ENCODE peak calls at places on chromosomes 5 and 9, in seven cellular contexts. N, O, P, K, Z, A and G are unnamed samples. For H4K20me1, the result is how much of the 10 kb centered on the place peaks cover.

GRCh38 chr9:137482094-137482781 is 23.1 kb upstream of the NSMF start:
- DNase-seq in N (peak), O (no peak), P (peak), K (peak), Z (no peak), A (peak), G (peak)

GRCh38 chr5:91189480-91190332 is 193.4 kb downstream of the ARRDC3 start:
- DNase-seq in N (peak), O (no peak), P (peak), K (no peak), Z (peak), A (peak), G (peak)

GRCh38 chr5:1168751-1169607 is 32.4 kb upstream of the SLC6A19 start:
- DNase-seq in N (no peak), O (no peak), P (no peak), K (no peak), Z (no peak), A (no peak), G (no peak)

GRCh38 chr5:89211836-89212235 is 328.9 kb upstream of the MEF2C start:
- DNase-seq in N (peak), O (no peak), P (peak), K (peak), Z (no peak), A (peak), G (peak)

GRCh38 chr9:2479056-2479565 is 142.5 kb upstream of the VLDLR start:
- DNase-seq in N (peak), O (no peak), P (no peak), K (no peak), Z (no peak), A (no peak), G (no peak)

GRCh38 chr5:68465934-68466551 is 250.5 kb downstream of the PIK3R1 start:
- DNase-seq in N (no peak), O (no peak), P (no peak), K (no peak), Z (no peak), A (no peak), G (no peak)

GRCh38 chr9:69546265-69546664 is 125.9 kb downstream of the APBA1 start:
- DNase-seq in N (no peak), O (no peak), P (no peak), K (no peak), Z (peak), A (peak), G (peak)

GRCh38 chr9:98192503-98193335 is at the start of gene CORO2A:
- DNase-seq in N (peak), O (peak), P (peak), K (peak), Z (peak), A (peak), G (peak)

GRCh38 chr5:76693141-76693540 is 22.8 kb upstream of the F2R start:
- DNase-seq in N (no peak), O (no peak), P (no peak), K (no peak), Z (no peak), A (no peak), G (no peak)

GRCh38 chr5:36276864-36277263 is 24.8 kb downstream of the RANBP3L start:
- DNase-seq in N (no peak), O (no peak), P (no peak), K (no peak), Z (no peak), A (no peak), G (no peak)

GRCh38 chr9:130288393-130288792 is 22.8 kb downstream of the HMCN2 start:
- DNase-seq in N (no peak), O (no peak), P (no peak), K (peak), Z (no peak), A (no peak), G (no peak)

GRCh38 chr5:26737763-26738162 is 300.6 kb downstream of the CDH9 start:
- DNase-seq in N (peak), O (no peak), P (no peak), K (no peak), Z (no peak), A (no peak), G (no peak)

GRCh38 chr5:139689631-139690384 is 41.7 kb downstream of the CXXC5 start:
- DNase-seq in N (peak), O (peak), P (peak), K (peak), Z (no peak), A (no peak), G (peak)

GRCh38 chr9:95803197-95803596 is 72.3 kb upstream of the ERCC6L2 start:
- DNase-seq in N (no peak), O (no peak), P (no peak), K (no peak), Z (no peak), A (no peak), G (no peak)

GRCh38 chr5:169667896-169668674 is 31.0 kb downstream of the DOCK2 start:
- DNase-seq in N (peak), O (no peak), P (no peak), K (no peak), Z (no peak), A (peak), G (peak)

GRCh38 chr5:127001621-127002296 is 28.6 kb downstream of the MARCHF3 start:
- DNase-seq in N (peak), O (no peak), P (no peak), K (peak), Z (no peak), A (peak), G (peak)

GRCh38 chr9:105431413-105432246 is 16.2 kb upstream of the FSD1L start:
- DNase-seq in N (no peak), O (no peak), P (no peak), K (no peak), Z (no peak), A (no peak), G (no peak)

GRCh38 chr5:88758584-88758983 is 124.4 kb downstream of the MEF2C start:
- DNase-seq in N (no peak), O (no peak), P (no peak), K (no peak), Z (no peak), A (no peak), G (no peak)

GRCh38 chr9:82010711-82011110 is 22.1 kb downstream of the SPATA31D1 start:
- DNase-seq in N (peak), O (no peak), P (peak), K (no peak), Z (no peak), A (no peak), G (no peak)

GRCh38 chr5:72587909-72588308 is 80.7 kb upstream of the ZNF366 start:
- DNase-seq in N (no peak), O (no peak), P (no peak), K (no peak), Z (no peak), A (no peak), G (peak)

GRCh38 chr5:137264041-137264440 is 235.1 kb downstream of the SPOCK1 start:
- DNase-seq in N (no peak), O (no peak), P (no peak), K (no peak), Z (no peak), A (peak), G (peak)

GRCh38 chr9:105957830-105958229 is 263.5 kb downstream of the TMEM38B start:
- DNase-seq in N (peak), O (no peak), P (peak), K (no peak), Z (no peak), A (no peak), G (no peak)

GRCh38 chr9:18478517-18479361 is 4.8 kb downstream of the ADAMTSL1 start:
- DNase-seq in N (peak), O (no peak), P (no peak), K (no peak), Z (no peak), A (peak), G (peak)

GRCh38 chr9:81759680-81760215 is 70.4 kb upstream of the TLE1 start:
- DNase-seq in N (peak), O (no peak), P (peak), K (peak), Z (peak), A (peak), G (peak)

GRCh38 chr5:23314827-23315226 is 192.6 kb upstream of the PRDM9 start:
- DNase-seq in N (peak), O (no peak), P (peak), K (no peak), Z (no peak), A (no peak), G (peak)

GRCh38 chr5:377326-377981 is 55.9 kb downstream of the AHRR start:
- DNase-seq in N (no peak), O (no peak), P (no peak), K (peak), Z (no peak), A (no peak), G (no peak)

GRCh38 chr5:53936481-53937352 is 373.7 kb downstream of the ARL15 start:
- DNase-seq in N (no peak), O (no peak), P (no peak), K (no peak), Z (no peak), A (no peak), G (peak)

GRCh38 chr9:113578877-113579269 is 115.3 kb downstream of the RGS3 start:
- DNase-seq in N (peak), O (peak), P (peak), K (peak), Z (peak), A (peak), G (peak)

GRCh38 chr5:177310757-177311173 is 933 bp downstream of the MXD3 start:
- DNase-seq in N (peak), O (peak), P (peak), K (peak), Z (no peak), A (no peak), G (peak)

GRCh38 chr5:77645158-77645994 is 6.9 kb upstream of the OTP start:
- DNase-seq in N (no peak), O (peak), P (no peak), K (peak), Z (peak), A (no peak), G (peak)

GRCh38 chr9:91680129-91680528 is 256.5 kb upstream of the NFIL3 start:
- DNase-seq in N (peak), O (no peak), P (no peak), K (no peak), Z (no peak), A (peak), G (peak)

GRCh38 chr9:108727580-108728056 is 128.2 kb downstream of the ACTL7B start:
- DNase-seq in N (no peak), O (no peak), P (no peak), K (no peak), Z (no peak), A (no peak), G (peak)

GRCh38 chr5:172183881-172184280 is 4.1 kb downstream of the STK10 start:
- DNase-seq in N (no peak), O (no peak), P (no peak), K (no peak), Z (no peak), A (no peak), G (no peak)

GRCh38 chr5:172178301-172179031 is 9.6 kb downstream of the STK10 start:
- DNase-seq in N (no peak), O (peak), P (no peak), K (no peak), Z (no peak), A (no peak), G (no peak)

GRCh38 chr5:172182291-172182690 is 5.7 kb downstream of the STK10 start:
- DNase-seq in N (no peak), O (no peak), P (no peak), K (no peak), Z (no peak), A (no peak), G (no peak)

GRCh38 chr5:172179032-172179989 is 8.7 kb downstream of the STK10 start:
- DNase-seq in N (no peak), O (peak), P (no peak), K (peak), Z (no peak), A (peak), G (no peak)

GRCh38 chr5:172180936-172181335 is 7.1 kb downstream of the STK10 start:
- DNase-seq in N (no peak), O (no peak), P (no peak), K (no peak), Z (no peak), A (no peak), G (no peak)
- H4K20me1 ChIP-seq in N (under half), O (under half), P (under half), K (under half), Z (under half), A (under half), G (under half)

GRCh38 chr9:136441681-136442245 is 2.1 kb upstream of the INPP5E start:
- DNase-seq in N (no peak), O (no peak), P (no peak), K (no peak), Z (no peak), A (no peak), G (no peak)

GRCh38 chr9:136444102-136444501 is 4.5 kb upstream of the INPP5E start:
- DNase-seq in N (no peak), O (no peak), P (no peak), K (no peak), Z (no peak), A (no peak), G (no peak)

GRCh38 chr9:136442330-136442729 is 2.7 kb upstream of the INPP5E start:
- DNase-seq in N (no peak), O (no peak), P (no peak), K (no peak), Z (no peak), A (no peak), G (no peak)

GRCh38 chr9:136443087-136443486 is 3.4 kb upstream of the INPP5E start:
- DNase-seq in N (no peak), O (no peak), P (no peak), K (no peak), Z (no peak), A (no peak), G (no peak)

DNA sequence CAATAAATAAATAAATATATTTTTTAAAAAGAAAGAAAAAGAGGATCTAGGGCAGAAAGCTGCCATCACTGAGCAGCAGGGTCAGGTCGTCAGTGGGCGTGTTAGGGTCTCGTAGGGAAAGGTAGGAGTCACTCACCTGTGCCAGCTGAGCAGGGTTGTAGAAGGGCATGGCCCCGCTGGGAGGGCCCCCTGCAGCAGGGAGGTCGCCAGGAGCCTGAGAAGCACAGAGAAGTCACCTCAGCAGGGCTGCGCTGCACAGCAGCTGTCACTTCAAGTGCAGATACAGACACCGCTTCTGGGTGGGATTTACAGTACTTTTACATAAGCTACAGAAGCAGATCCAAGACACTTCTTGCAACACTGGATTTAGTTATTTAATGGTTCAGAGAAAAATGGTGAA is 4.0 kb upstream of the INPP5E start:
- DNase-seq in N (no peak), O (no peak), P (no peak), K (no peak), Z (no peak), A (no peak), G (no peak)
- H4K20me1 ChIP-seq in N (under half), O (under half), P (under half), K (half or more), Z (under half), A (under half), G (under half)

GRCh38 chr5:56115589-56115988 is 117.5 kb downstream of the ANKRD55 start:
- DNase-seq in N (no peak), O (no peak), P (no peak), K (no peak), Z (no peak), A (no peak), G (no peak)
- H4K20me1 ChIP-seq in N (under half), O (under half), P (under half), K (under half), Z (under half), A (under half), G (under half)

DNA sequence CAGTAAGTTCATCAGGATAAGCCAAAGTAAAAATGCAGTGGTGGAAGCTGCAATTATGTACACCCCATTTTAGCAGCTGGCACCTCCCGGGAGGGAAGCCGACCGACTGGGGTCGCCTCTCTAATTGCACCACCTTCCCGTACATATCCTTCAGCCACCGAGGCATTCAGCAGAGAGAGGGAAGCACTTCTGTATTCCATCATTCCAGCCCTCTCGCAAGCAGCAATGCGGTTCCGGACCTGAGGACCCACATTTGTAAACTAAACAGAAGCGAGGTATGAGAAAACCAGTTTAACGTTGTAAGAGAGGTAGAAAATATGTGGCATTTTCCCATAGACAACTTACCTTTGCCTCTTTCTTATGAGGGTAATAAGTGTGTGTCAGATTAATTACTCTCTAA is 123.7 kb upstream of the RETREG1 start:
- DNase-seq in N (no peak), O (no peak), P (no peak), K (no peak), Z (no peak), A (no peak), G (no peak)
- H4K20me1 ChIP-seq in N (under half), O (under half), P (under half), K (under half), Z (under half), A (under half), G (under half)

GRCh38 chr5:173660481-173661280 is 44.2 kb upstream of the BOD1 start:
- DNase-seq in N (no peak), O (no peak), P (no peak), K (no peak), Z (no peak), A (no peak), G (no peak)
- H4K20me1 ChIP-seq in N (under half), O (under half), P (under half), K (under half), Z (under half), A (under half), G (under half)

DNA sequence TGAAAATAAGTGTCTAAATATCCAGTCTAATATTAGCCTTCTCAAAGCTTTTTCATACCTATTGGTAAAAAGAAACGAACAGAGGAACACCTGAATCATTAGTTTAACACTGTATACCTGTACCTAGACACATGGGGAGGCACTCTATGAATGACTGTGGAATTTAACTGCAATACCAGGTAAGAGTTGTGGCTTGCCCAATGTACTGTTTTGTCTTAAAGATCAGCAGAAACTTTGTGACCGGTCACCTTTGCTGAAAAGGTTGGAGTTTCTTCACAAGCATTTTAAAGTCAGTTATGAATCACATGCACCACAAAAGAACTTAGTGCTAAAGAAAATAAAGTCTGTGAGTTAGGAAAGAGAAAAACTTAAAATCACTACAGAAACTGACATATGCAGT is 2.4 kb downstream of the PGGT1B start:
- DNase-seq in N (no peak), O (no peak), P (peak), K (no peak), Z (no peak), A (no peak), G (peak)
- H4K20me1 ChIP-seq in N (under half), O (under half), P (under half), K (half or more), Z (under half), A (under half), G (under half)

DNA sequence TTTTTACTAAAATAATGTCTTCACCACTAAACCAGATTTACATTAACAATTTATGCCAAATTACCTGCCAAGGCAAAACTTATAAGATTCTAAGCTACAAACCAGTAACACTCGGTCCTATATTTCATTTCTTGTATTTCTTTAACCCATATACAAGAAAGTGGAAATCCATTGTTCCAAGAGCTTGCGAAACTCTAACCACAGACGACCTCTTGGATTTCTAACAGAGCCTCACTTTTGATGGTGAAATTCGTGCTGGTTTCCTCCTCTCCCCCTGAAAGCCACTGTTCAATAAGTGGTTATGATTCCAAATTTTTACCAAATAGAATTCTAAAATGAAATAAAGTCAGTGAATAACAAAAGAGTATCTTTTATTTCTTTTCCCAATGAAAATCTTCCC is 44.1 kb downstream of the PSMB7 start:
- DNase-seq in N (no peak), O (no peak), P (peak), K (no peak), Z (no peak), A (peak), G (peak)
- H4K20me1 ChIP-seq in N (under half), O (under half), P (under half), K (half or more), Z (under half), A (under half), G (under half)

DNA sequence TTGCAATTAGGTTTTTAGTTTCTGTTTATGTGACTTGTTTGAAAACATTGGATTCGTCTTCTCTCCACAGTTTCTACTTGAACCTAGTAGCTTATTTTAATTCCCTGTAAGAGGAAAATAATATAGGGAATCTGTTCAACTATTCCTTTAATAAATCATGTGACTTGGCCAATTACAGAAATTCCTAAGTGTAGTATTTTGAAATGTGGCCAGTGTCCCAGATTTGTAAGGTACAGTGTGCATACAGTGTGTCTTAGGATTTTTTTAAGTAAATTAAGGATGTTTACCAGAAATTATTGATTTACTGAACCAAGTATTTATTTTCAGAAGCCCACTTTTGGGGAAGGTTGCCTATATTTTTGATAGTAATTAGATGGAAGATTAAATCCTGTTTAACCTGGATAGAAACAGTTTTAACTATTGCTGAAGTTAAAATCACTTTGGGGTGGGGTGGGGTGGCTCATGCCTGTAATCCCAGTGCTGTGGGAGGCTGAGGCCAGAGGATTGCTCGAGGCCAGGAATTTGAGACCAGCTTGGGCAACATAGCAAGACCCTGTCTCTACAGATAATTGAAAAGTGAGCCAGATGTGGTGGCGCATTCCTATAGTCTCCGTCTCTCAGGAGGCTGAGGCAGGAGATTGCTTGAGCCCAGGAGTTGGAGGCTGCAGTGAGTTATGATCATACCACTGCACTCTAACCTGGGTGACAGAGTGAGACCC is 36.9 kb downstream of the G3BP1 start:
- DNase-seq in N (no peak), O (no peak), P (no peak), K (no peak), Z (no peak), A (no peak), G (peak)
- H4K20me1 ChIP-seq in N (under half), O (under half), P (under half), K (under half), Z (under half), A (under half), G (under half)